ENCODE peak calls at places on chromosomes 12 and 14, in eight cellular contexts. E is HFFc6; G is mammary epithelial cell; R is AG09309; L is WTC11; P is IMR-90; F is CD8-positive, alpha-beta T cell; Q is left ventricle myocardium inferior. D is an unnamed sample.

GRCh38 chr12:97984456-97984855 is 521.9 kb downstream of the RMST start:
- DNase-seq in E (no peak), G (no peak), R (no peak), L (no peak), P (no peak), F (no peak), Q (no peak), D (no peak)

GRCh38 chr12:2336409-2336829 is 283.6 kb downstream of the CACNA1C start:
- DNase-seq in E (peak), G (peak), R (peak), L (no peak), P (peak), F (no peak), Q (no peak), D (peak)

GRCh38 chr14:73238262-73238852 is 1.1 kb downstream of the PAPLN start:
- DNase-seq in E (peak), G (peak), R (no peak), L (no peak), P (peak), F (no peak), Q (no peak), D (peak)

GRCh38 chr14:104118006-104118844 is 20.2 kb upstream of the KIF26A start:
- DNase-seq in E (no peak), G (no peak), R (no peak), L (peak), P (no peak), F (no peak), Q (peak), D (no peak)

GRCh38 chr12:92338671-92339070 is 193.0 kb upstream of the BTG1 start:
- DNase-seq in E (no peak), G (no peak), R (no peak), L (no peak), P (no peak), F (no peak), Q (no peak), D (no peak)

GRCh38 chr12:101713059-101713682 is 15.7 kb downstream of the CHPT1 start:
- DNase-seq in E (no peak), G (no peak), R (no peak), L (no peak), P (no peak), F (no peak), Q (peak), D (no peak)

GRCh38 chr12:94080684-94081009 is 67.7 kb upstream of the PLXNC1 start:
- DNase-seq in E (no peak), G (no peak), R (no peak), L (no peak), P (no peak), F (no peak), Q (no peak), D (no peak)

GRCh38 chr14:86961106-86961716 is 1031.8 kb downstream of the GALC start:
- DNase-seq in E (no peak), G (peak), R (no peak), L (peak), P (peak), F (no peak), Q (no peak), D (peak)

GRCh38 chr14:55412686-55413085 is 1.1 kb upstream of the ATG14 start:
- DNase-seq in E (no peak), G (peak), R (no peak), L (no peak), P (no peak), F (no peak), Q (no peak), D (no peak)

GRCh38 chr12:57864811-57865751 is 18.6 kb upstream of the CTDSP2 start:
- DNase-seq in E (peak), G (peak), R (no peak), L (peak), P (peak), F (no peak), Q (peak), D (peak)

GRCh38 chr12:106903241-106903950 is 52.3 kb upstream of the TMEM263 start:
- DNase-seq in E (peak), G (peak), R (no peak), L (peak), P (peak), F (peak), Q (peak), D (peak)

GRCh38 chr14:69615471-69616407 is 4.3 kb downstream of the SUSD6 start:
- DNase-seq in E (peak), G (peak), R (peak), L (no peak), P (peak), F (peak), Q (no peak), D (peak)
- TF ChIP-seq CTCF in E (peak), G (no peak), R (no peak), L (no peak), P (no peak), F (no peak), Q (peak), D (no peak)

DNA sequence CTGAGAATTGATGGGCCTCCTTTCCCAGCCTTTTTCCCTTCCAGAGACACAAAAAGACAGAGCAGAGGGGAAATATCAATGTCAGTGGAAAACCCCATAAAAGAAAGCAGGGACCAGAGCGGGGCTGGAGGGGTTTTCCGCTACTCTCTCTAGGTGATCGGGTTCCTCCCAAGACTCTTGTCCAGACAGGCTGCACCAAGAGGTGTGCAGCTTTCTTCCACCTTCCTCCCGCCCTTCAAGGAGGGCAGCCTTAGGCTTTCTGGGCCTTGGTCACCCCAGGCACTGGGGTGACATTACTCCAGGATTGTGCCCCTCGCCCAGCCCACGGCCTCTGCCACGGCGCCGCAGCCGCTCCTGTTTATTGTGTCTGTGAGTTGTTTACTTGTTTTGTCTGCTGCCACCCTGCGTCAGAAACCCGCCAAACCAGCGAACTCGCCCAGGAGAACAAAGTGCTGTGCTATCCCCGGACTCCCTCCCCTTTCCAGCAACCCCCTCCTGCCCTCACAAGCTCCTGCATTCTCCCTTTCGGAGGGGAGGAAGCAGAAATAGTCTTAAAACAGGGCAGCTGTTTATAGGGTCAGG is 6.7 kb upstream of the HOXC6 start:
- DNase-seq in E (no peak), G (peak), R (no peak), L (peak), P (no peak), F (no peak), Q (no peak), D (no peak)
- TF ChIP-seq CTCF in E (no peak), G (peak), R (no peak), L (no peak), P (no peak), F (no peak), Q (no peak), D (no peak)

GRCh38 chr12:15528666-15529065 is 206.4 kb downstream of the PTPRO start:
- DNase-seq in E (no peak), G (no peak), R (no peak), L (no peak), P (no peak), F (no peak), Q (no peak), D (no peak)

GRCh38 chr12:15525414-15525813 is 203.1 kb downstream of the PTPRO start:
- DNase-seq in E (no peak), G (peak), R (no peak), L (no peak), P (no peak), F (no peak), Q (no peak), D (no peak)

GRCh38 chr12:15530361-15530760 is 208.1 kb downstream of the PTPRO start:
- DNase-seq in E (no peak), G (no peak), R (no peak), L (no peak), P (no peak), F (no peak), Q (no peak), D (no peak)

GRCh38 chr12:15526033-15526432 is 203.7 kb downstream of the PTPRO start:
- DNase-seq in E (no peak), G (peak), R (no peak), L (no peak), P (no peak), F (no peak), Q (no peak), D (no peak)

GRCh38 chr12:15527201-15527782 is 205.0 kb downstream of the PTPRO start:
- DNase-seq in E (peak), G (peak), R (no peak), L (no peak), P (peak), F (no peak), Q (peak), D (peak)
- TF ChIP-seq CTCF in E (peak), G (peak), R (peak), L (no peak), P (peak), F (no peak), Q (no peak), D (peak)

GRCh38 chr14:79357307-79357706 is 854.0 kb downstream of the DIO2 start:
- DNase-seq in E (no peak), G (no peak), R (no peak), L (no peak), P (no peak), F (no peak), Q (no peak), D (no peak)

GRCh38 chr14:79352026-79352425 is 859.3 kb downstream of the DIO2 start:
- DNase-seq in E (no peak), G (no peak), R (no peak), L (no peak), P (peak), F (no peak), Q (no peak), D (no peak)

GRCh38 chr14:79354336-79354735 is 857.0 kb downstream of the DIO2 start:
- DNase-seq in E (no peak), G (no peak), R (no peak), L (no peak), P (peak), F (no peak), Q (no peak), D (no peak)

GRCh38 chr14:79356040-79356439 is 855.3 kb downstream of the DIO2 start:
- DNase-seq in E (no peak), G (no peak), R (no peak), L (no peak), P (peak), F (no peak), Q (no peak), D (peak)
- TF ChIP-seq CTCF in E (peak), G (no peak), R (peak), L (no peak), P (no peak), F (no peak), Q (no peak), D (no peak)

GRCh38 chr14:100076133-100076532 is 10.9 kb downstream of the EVL start:
- DNase-seq in E (peak), G (peak), R (no peak), L (peak), P (peak), F (no peak), Q (no peak), D (peak)
- TF ChIP-seq CTCF in E (peak), G (peak), R (peak), L (peak), P (peak), F (peak), Q (peak), D (peak)